ENCODE peak calls at places on chromosome 6, in seven cellular contexts. R is SJSA1; C is sigmoid colon; D is psoas muscle; S is tibial nerve; F is OCI-LY7; U is CD8-positive, alpha-beta T cell. A is an unnamed sample. For H3K4me1, the result is how much of the 10 kb centered on the place peaks cover.

GRCh38 chr6:85113934-85114582 is 335.8 kb upstream of the NT5E start:
- DNase-seq in U (no peak), C (peak), F (no peak), S (peak), R (no peak), D (no peak), A (no peak)

GRCh38 chr6:141658721-141659120 is 474.0 kb upstream of the GJE1 start:
- DNase-seq in U (no peak), F (no peak), R (no peak), C (no peak), S (no peak), D (no peak), A (no peak)

GRCh38 chr6:38078671-38079070 is 259.1 kb downstream of the ZFAND3 start:
- DNase-seq in S (no peak), D (no peak), R (no peak), U (no peak), F (no peak), C (no peak), A (no peak)

GRCh38 chr6:18349350-18349749 is 37.8 kb upstream of the RNF144B start:
- DNase-seq in D (no peak), S (no peak), R (no peak), F (no peak), C (no peak), U (no peak), A (no peak)

GRCh38 chr6:113271437-113271836 is 585.7 kb upstream of the MARCKS start:
- DNase-seq in F (no peak), C (no peak), R (no peak), U (no peak), D (no peak), S (no peak), A (no peak)

GRCh38 chr6:141580988-141581387 is 551.7 kb upstream of the GJE1 start:
- DNase-seq in F (no peak), D (no peak), R (peak), S (no peak), C (no peak), U (no peak), A (no peak)

GRCh38 chr6:16751251-16751946 is 9.9 kb downstream of the ATXN1 start:
- DNase-seq in D (no peak), F (no peak), U (no peak), C (no peak), S (no peak), R (peak), A (no peak)

GRCh38 chr6:5012531-5012930 is 8.7 kb upstream of the RPP40 start:
- DNase-seq in C (no peak), D (no peak), U (no peak), S (no peak), F (no peak), R (no peak), A (no peak)

GRCh38 chr6:71454083-71454482 is 165.5 kb downstream of the OGFRL1 start:
- DNase-seq in F (peak), R (no peak), U (no peak), S (no peak), C (no peak), D (no peak), A (no peak)

GRCh38 chr6:99711925-99712324 is 105.3 kb downstream of the PRDM13 start:
- DNase-seq in C (no peak), R (no peak), F (no peak), S (no peak), U (no peak), D (no peak), A (no peak)

GRCh38 chr6:42429836-42430235 is 21.9 kb downstream of the TRERF1 start:
- DNase-seq in U (no peak), C (no peak), F (no peak), R (no peak), S (no peak), D (no peak), A (no peak)

GRCh38 chr6:170456334-170456733 is 96.8 kb downstream of the PSMB1 start:
- DNase-seq in S (no peak), C (no peak), R (no peak), D (no peak), F (no peak), U (no peak), A (no peak)

GRCh38 chr6:135627092-135627715 is 129.7 kb upstream of the AHI1 start:
- DNase-seq in F (no peak), C (no peak), U (no peak), D (no peak), R (no peak), S (no peak), A (no peak)

GRCh38 chr6:134173007-134173690 is 120.7 kb upstream of the SLC2A12 start:
- DNase-seq in R (no peak), F (no peak), S (no peak), U (no peak), D (no peak), C (no peak), A (no peak)
- H3K4me1 ChIP-seq in R (under half), F (under half), S (under half), U (half or more), D (half or more), C (under half), A (under half)

GRCh38 chr6:7671076-7671475 is 54.8 kb upstream of the BMP6 start:
- DNase-seq in F (no peak), R (peak), C (no peak), S (no peak), D (no peak), U (no peak), A (no peak)
- H3K4me1 ChIP-seq in F (under half), R (under half), C (under half), S (half or more), D (under half), U (under half), A (under half)

GRCh38 chr6:1607236-1607556 is 2.5 kb upstream of the FOXC1 start:
- DNase-seq in D (no peak), F (no peak), U (no peak), S (no peak), R (no peak), C (no peak), A (no peak)

GRCh38 chr6:1608222-1608975 is 1.3 kb upstream of the FOXC1 start:
- DNase-seq in S (no peak), R (no peak), U (no peak), C (no peak), D (no peak), F (no peak), A (no peak)

GRCh38 chr6:1606533-1607235 is 3.0 kb upstream of the FOXC1 start:
- DNase-seq in F (no peak), R (no peak), S (no peak), C (no peak), U (no peak), D (no peak), A (no peak)

GRCh38 chr6:1608976-1609661 is 596 bp upstream of the FOXC1 start:
- DNase-seq in D (peak), F (no peak), C (peak), U (no peak), S (peak), R (peak), A (no peak)

DNA sequence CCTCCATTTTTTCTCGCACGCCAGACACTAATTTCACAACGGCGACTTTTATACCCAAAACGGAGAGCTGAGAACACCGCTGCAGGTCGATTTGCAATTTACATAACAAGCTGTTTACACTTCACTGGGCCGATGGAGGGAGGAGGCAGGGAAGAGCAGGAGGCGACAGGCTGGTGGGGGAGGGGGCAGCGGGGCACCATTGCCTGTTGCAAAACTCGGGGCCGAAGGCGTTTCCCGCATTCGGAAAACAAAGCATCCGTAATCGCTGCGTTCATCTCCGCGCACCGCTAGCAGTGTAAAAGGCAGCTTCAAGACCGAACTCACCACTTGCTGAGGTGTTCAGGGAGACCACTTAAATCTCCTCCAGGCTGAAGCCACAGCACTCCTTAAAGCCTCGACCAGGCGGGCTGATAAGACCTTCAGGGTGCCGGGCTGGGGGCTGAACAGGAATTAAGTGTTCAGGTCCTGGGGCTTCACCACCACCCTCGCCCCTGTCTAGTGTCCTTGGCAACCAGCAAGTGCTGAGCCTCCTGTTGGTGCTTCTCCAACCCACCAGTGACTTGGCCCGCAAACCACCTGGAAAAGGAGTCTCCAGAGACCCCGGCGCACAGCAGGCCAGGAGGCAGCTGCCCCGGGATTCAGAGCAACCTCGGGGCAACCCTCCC is 2.0 kb upstream of the FOXC1 start:
- DNase-seq in F (no peak), S (no peak), U (no peak), C (peak), D (no peak), R (no peak), A (no peak)
- H3K4me1 ChIP-seq in F (under half), S (half or more), U (half or more), C (under half), D (under half), R (under half), A (under half)

DNA sequence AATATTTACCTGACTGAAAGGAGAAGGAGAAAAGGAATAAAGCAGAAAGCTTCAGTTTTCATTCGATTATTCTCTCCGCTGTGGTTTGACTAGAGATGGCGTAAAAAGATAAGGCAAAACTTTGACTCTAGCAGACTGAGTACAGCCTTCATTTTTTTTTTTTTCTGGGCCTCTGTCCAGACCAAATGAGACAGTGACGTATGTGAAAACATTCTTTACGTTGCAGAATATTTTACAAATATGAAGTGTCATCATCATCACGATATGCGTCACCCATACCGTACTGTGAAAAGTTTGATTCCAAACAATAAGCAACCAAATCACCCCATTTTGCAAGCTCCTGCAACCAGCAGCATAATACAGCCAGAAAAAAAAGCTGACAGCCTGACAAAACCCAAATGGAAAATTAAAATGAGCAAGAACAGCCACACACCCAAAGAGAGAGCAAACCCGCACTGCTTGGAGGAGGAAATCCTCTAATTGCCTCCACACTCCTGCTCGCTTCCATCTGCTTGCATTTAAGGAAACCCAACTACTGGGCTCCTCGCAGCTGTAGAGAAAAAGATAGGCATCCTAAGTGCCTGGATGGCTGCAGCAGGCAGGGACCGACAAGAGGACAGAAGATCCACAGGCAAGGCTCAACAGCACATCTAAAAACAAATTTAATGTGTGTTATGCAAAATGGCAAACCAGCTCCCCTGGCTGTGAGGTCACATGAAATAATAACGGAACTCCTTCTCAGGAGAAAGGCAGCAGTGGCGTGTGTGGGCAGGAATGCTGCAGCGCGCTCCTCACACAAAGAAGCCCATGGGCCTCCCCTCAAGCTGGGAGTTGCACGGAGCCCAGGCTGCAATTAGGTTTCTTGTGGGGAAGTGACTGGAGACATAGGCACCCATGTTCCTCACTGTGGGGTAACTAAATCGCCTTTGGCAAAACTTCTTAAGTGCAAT is 113.1 kb downstream of the FYN start:
- DNase-seq in R (peak), S (no peak), C (peak), U (peak), D (no peak), F (peak), A (peak)
- H3K4me1 ChIP-seq in R (half or more), S (half or more), C (under half), U (half or more), D (under half), F (half or more), A (half or more)

GRCh38 chr6:154352898-154353585 is 3.6 kb downstream of the IPCEF1 start:
- DNase-seq in U (no peak), S (no peak), C (no peak), R (no peak), F (no peak), D (no peak), A (no peak)
- H3K4me1 ChIP-seq in U (under half), S (under half), C (under half), R (under half), F (under half), D (under half), A (under half)

DNA sequence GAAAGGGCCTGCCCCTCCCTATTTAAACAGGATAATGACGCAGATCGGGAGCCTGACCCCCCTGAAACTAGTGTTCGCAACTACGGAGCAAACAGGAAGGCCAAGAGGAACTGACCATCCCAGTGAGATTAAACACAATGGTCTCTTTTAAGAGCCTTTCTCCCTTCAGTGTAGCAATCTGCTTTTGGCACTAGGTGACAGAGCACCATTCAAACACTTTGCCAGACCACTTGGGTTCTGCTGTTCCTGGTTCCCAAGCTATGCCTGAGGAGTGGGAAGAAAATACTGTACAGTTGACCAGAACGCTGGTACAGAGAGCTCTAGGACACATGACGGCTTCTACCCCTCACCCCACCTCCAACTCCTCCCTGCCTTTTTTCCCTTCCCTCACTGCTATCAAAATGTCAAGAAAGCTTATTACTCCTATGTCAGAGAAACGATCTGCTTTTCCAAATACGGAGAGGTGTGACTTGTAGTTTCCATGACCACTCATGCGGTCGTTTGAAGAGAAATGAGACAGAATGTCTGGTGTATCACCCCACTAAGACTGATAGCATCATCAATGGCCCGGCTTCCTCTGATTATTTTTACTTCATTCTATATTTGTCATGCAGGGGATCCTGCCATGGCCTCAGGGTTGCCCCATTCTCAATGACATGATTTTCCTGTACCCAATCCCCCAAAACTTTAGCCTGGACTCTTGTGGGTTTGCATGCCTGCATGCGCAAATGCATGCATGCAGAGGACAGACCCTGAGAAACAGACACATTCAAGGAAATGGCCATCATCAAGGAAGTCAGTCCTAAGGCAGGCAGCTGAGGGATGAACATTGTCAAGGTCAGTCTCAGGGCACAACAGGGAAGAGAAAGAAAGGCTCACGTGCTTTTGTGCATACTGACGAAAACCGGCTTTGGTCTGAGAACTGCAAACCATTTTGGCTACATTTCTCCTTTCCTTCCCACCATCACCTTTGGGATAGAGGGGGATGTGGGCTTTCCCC is 13.3 kb downstream of the NEDD9 start:
- DNase-seq in F (no peak), C (peak), U (no peak), R (no peak), S (peak), D (no peak), A (no peak)
- H3K4me1 ChIP-seq in F (under half), C (under half), U (under half), R (under half), S (half or more), D (under half), A (under half)

GRCh38 chr6:25297823-25298507 is 18.8 kb downstream of the CARMIL1 start:
- DNase-seq in D (no peak), U (no peak), R (no peak), C (no peak), F (no peak), S (no peak), A (no peak)
- H3K4me1 ChIP-seq in D (under half), U (under half), R (under half), C (under half), F (half or more), S (half or more), A (under half)